ENCODE peak calls at places on chromosome 4, in four cellular contexts. A is GM12878, Y is K562, H is HepG2. F is an unnamed sample.

GRCh38 chr4:24470681-24471622 is 113.4 kb downstream of the DHX15 start:
- DNase-seq in A (no peak), Y (no peak), H (no peak), F (peak)

GRCh38 chr4:8342651-8343050 is 73.1 kb downstream of the HTRA3 start:
- DNase-seq in A (no peak), Y (no peak), H (no peak), F (peak)

GRCh38 chr4:59960143-59960542 is 1240.0 kb upstream of the ADGRL3 start:
- DNase-seq in A (no peak), Y (no peak), H (no peak), F (no peak)

GRCh38 chr4:122890142-122890769 is 32.1 kb downstream of the NUDT6 start:
- DNase-seq in A (no peak), Y (no peak), H (no peak), F (no peak)

GRCh38 chr4:184757810-184758209 is 23.9 kb upstream of the CENPU start:
- DNase-seq in A (no peak), Y (no peak), H (no peak), F (no peak)

GRCh38 chr4:37981844-37982720 is 21.9 kb downstream of the PTTG2 start:
- DNase-seq in A (no peak), Y (no peak), H (peak), F (no peak)

GRCh38 chr4:187908079-187908501 is 87.5 kb upstream of the ZFP42 start:
- DNase-seq in A (no peak), Y (no peak), H (no peak), F (no peak)

GRCh38 chr4:7389101-7389701 is 45.5 kb downstream of the PSAPL1 start:
- DNase-seq in A (no peak), Y (no peak), H (no peak), F (no peak)

GRCh38 chr4:7160951-7161440 is 31.3 kb upstream of the SORCS2 start:
- DNase-seq in A (no peak), Y (no peak), H (peak), F (no peak)

GRCh38 chr4:121243476-121243875 is 79.4 kb upstream of the TNIP3 start:
- DNase-seq in A (no peak), Y (no peak), H (no peak), F (no peak)
- H3K4me3 ChIP-seq in A (no peak), Y (no peak), H (no peak), F (no peak)

GRCh38 chr4:54063737-54064316 is 578 bp downstream of the CHIC2 start:
- DNase-seq in A (no peak), Y (peak), H (peak), F (peak)
- TF ChIP-seq JUNB in A (no peak), Y (no peak), H (no peak), F (no peak)

DNA sequence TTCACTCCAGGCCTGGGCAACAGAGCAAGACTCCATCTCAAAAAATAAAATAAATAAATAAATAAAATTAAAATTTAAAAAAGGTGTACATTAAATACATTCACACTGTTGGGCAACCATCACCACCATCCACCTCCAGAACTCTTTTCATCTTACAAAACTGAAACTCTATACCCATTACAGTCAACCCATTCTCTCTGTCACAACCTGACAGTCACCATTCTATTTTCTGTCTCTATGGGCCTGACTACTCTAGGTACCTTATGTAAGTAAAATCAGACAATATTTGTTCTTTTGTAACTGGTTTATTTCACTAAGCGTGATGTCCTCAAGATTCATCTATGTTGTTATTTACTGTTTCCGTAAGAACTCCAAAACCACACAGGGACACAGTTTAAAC is 59.6 kb downstream of the FRYL start:
- DNase-seq in A (no peak), Y (no peak), H (no peak), F (no peak)
- TF ChIP-seq POLR2AphosphoS5 in A (no peak), Y (no peak), H (no peak), F (no peak)

GRCh38 chr4:181181331-181181730 is 1061.9 kb upstream of the TENM3 start:
- DNase-seq in A (no peak), Y (no peak), H (no peak), F (no peak)
- H3K4me3 ChIP-seq in A (no peak), Y (no peak), H (no peak), F (no peak)

DNA sequence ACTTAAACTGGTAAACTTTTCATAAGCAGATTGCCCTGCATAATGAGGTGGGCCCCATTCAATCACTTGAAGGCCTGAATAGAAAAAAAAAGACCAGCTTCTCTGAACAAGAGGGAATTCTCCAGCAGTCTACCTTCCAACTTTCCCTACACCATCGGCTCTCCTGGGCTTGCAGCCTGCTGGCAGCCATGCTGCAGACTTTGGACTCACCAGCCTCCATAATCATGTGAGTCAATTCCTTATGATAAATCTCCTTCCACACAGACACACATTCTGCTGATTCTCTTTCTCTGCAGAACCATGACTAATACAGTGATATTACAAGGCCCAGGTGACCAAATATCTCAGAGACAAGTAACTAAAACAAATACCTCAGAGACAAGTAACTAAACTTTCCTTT is 113.8 kb upstream of the WDR17 start:
- DNase-seq in A (no peak), Y (no peak), H (no peak), F (no peak)
- TF ChIP-seq JUNB in A (no peak), Y (no peak), H (no peak), F (no peak)

GRCh38 chr4:87108142-87108546 is 112.3 kb downstream of the KLHL8 start:
- DNase-seq in A (no peak), Y (no peak), H (no peak), F (no peak)
- TF ChIP-seq POLR2AphosphoS5 in A (no peak), Y (no peak), H (no peak), F (no peak)

DNA sequence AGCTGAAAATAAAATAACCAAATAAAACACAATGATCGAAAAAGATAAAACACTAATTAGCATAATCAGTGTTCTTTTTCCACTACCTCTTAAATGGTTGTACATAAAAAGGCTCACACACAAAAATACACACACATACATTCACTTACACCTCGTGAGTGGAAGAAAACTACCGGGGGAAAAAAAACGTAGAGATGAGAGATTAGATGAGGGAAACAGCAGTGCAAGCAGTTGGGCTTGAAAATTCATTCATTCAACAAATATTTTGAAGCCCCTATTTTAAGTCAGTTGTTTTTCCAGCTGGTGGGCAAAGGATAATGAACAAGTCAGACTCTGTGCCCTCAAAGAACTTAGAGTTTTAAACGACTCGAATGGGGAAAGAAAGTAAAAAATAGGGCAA is 1.0 kb downstream of the TBCK start:
- DNase-seq in A (no peak), Y (no peak), H (no peak), F (no peak)
- H3K4me3 ChIP-seq in A (peak), Y (peak), H (peak), F (peak)

GRCh38 chr4:1536579-1537409 is 130.6 kb upstream of the NKX1-1 start:
- DNase-seq in A (no peak), Y (no peak), H (no peak), F (no peak)
- TF ChIP-seq JUNB in A (no peak), Y (no peak), H (no peak), F (no peak)

DNA sequence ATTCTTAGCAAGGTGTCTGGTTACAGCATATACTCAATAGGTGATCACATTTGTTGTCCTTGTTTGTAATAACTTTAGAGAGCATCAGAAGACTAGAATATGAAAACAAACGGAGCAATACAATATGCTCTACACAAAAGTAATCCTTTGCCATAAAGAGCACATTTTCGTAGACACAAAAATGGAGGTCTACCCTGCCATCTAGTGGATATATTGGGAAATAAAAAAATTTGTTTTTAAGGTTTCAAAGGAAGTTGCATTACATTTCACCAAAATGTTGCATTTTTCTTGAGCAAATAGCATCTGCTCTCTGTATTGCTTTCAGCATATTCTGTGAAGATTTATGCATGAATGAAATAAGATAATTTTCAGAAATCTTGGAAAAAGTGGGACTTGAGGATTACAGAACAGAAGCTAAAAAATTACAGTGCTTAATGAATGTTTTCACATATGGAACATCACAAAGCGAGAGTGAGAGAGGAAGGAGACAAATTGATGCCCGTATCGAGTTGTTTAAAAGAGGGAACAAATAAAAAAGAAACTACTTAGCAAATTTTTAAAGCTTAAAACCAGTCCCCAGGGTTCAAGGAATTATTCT is 390.2 kb downstream of the ANKRD50 start:
- DNase-seq in A (no peak), Y (peak), H (peak), F (peak)
- TF ChIP-seq POLR2AphosphoS5 in A (no peak), Y (no peak), H (no peak), F (no peak)

GRCh38 chr4:173521474-173522159 is 8.4 kb downstream of the HAND2 start:
- DNase-seq in A (no peak), Y (no peak), H (no peak), F (peak)
- H3K4me3 ChIP-seq in A (no peak), Y (no peak), H (no peak), F (peak)